ENCODE peak calls at places on chromosomes 12 and 14, in ten cellular contexts. P is occipital lobe; M is endodermal cell; F is uterus; N is SK-N-SH; C is activated gamma-delta T cell treated with Interleukin-2 at 50 U/mL for 16 hours; V is activated CD4-positive, alpha-beta T cell treated with anti-CD3 and anti-CD28 coated beads, Interleukin-2, amount 50 U/mL, for 1 hour; K is stimulated activated CD8-positive, alpha-beta memory T cell treated with anti-CD3 and anti-CD28 coated beads, Interleukin-12 subunit alpha, Interleukin-12 subunit beta, amount 100 ng/mL, for 4 hours; S is hepatocyte; R is astrocyte of the cerebellum. H is an unnamed sample.

GRCh38 chr12:2779281-2779680 is 15.5 kb upstream of the FKBP4 start:
- DNase-seq in P (no peak), M (no peak), F (no peak), N (no peak), C (no peak), V (no peak), K (no peak), S (no peak), R (no peak), H (no peak)

GRCh38 chr14:21109377-21110260 is 8.8 kb downstream of the TMEM253 start:
- DNase-seq in P (no peak), M (no peak), F (no peak), N (no peak), C (no peak), V (no peak), K (no peak), S (no peak), R (no peak), H (no peak)

GRCh38 chr14:61119006-61119405 is 138.0 kb downstream of the SLC38A6 start:
- DNase-seq in P (no peak), M (no peak), F (no peak), N (no peak), C (no peak), V (no peak), K (no peak), S (no peak), R (no peak), H (no peak)

GRCh38 chr12:52508211-52508610 is 12.0 kb downstream of the KRT5 start:
- DNase-seq in P (no peak), M (no peak), F (no peak), N (no peak), C (no peak), V (no peak), K (no peak), S (no peak), R (no peak), H (no peak)

GRCh38 chr14:59086241-59086899 is 102.1 kb upstream of the DAAM1 start:
- DNase-seq in P (no peak), M (no peak), F (no peak), N (peak; percentile 25), C (no peak), V (no peak), K (no peak), S (no peak), R (peak; percentile 37), H (no peak)

GRCh38 chr12:55707841-55708694 is at the start of gene ITGA7:
- DNase-seq in P (peak; percentile 65), M (peak; percentile 100), F (peak; percentile 70), N (peak; percentile 92), C (peak; percentile 45), V (peak; percentile 54), K (peak; percentile 50), S (peak; percentile 80), R (no peak), H (peak; percentile 70)

GRCh38 chr12:449203-449602 is 10.5 kb upstream of the B4GALNT3 start:
- DNase-seq in P (no peak), M (no peak), F (no peak), N (no peak), C (no peak), V (no peak), K (no peak), S (no peak), R (no peak), H (no peak)

GRCh38 chr14:105169776-105170655 is 1.4 kb upstream of the JAG2 start:
- DNase-seq in P (no peak), M (no peak), F (no peak), N (no peak), C (no peak), V (no peak), K (no peak), S (no peak), R (no peak), H (no peak)

GRCh38 chr14:58785741-58786140 is 148.0 kb downstream of the DACT1 start:
- DNase-seq in P (no peak), M (no peak), F (no peak), N (no peak), C (no peak), V (no peak), K (no peak), S (no peak), R (no peak), H (no peak)

GRCh38 chr14:99995700-99996356 is 69.4 kb upstream of the EVL start:
- DNase-seq in P (no peak), M (peak; percentile 91), F (peak; percentile 44), N (peak; percentile 42), C (peak; percentile 66), V (peak; percentile 64), K (peak; percentile 27), S (peak; percentile 65), R (no peak), H (peak; percentile 64)